ENCODE peak calls at places on chromosomes 5 and 9, in five cellular contexts. One of them, this sample, is unnamed.
A peak's percentile ranks its signal among the peaks of the same experiment; 100 is the strongest.

GRCh38 chr9:116501871-116502270 is 185.2 kb upstream of the TRIM32 start:
- DNase-seq in lower lobe of right lung: no peak
- DNase-seq in kidney: no peak
- DNase-seq in glutamatergic neuron: no peak
- DNase-seq in spleen: no peak
- DNase-seq in this sample: no peak

GRCh38 chr9:34206561-34206960 is 27.7 kb downstream of the UBAP1 start:
- DNase-seq in kidney: no peak
- DNase-seq in spleen: no peak
- DNase-seq in lower lobe of right lung: no peak
- DNase-seq in glutamatergic neuron: no peak
- DNase-seq in this sample: no peak

GRCh38 chr9:128128836-128129590 is 1.5 kb upstream of the PTGES2 start:
- DNase-seq in glutamatergic neuron: peak; percentile 52
- DNase-seq in spleen: peak; percentile 86
- DNase-seq in kidney: peak; percentile 84
- DNase-seq in lower lobe of right lung: peak; percentile 58
- DNase-seq in this sample: no peak

GRCh38 chr5:127943061-127943371 is 140.6 kb upstream of the SLC12A2 start:
- DNase-seq in glutamatergic neuron: no peak
- DNase-seq in lower lobe of right lung: no peak
- DNase-seq in kidney: no peak
- DNase-seq in spleen: no peak
- DNase-seq in this sample: no peak

GRCh38 chr5:81768960-81769452 is 18.1 kb upstream of the SSBP2 start:
- DNase-seq in glutamatergic neuron: no peak
- DNase-seq in spleen: no peak
- DNase-seq in kidney: no peak
- DNase-seq in lower lobe of right lung: no peak
- DNase-seq in this sample: no peak

GRCh38 chr5:96638566-96638965 is 23.6 kb upstream of the CAST start:
- DNase-seq in spleen: no peak
- DNase-seq in lower lobe of right lung: no peak
- DNase-seq in kidney: no peak
- DNase-seq in glutamatergic neuron: no peak
- DNase-seq in this sample: no peak

GRCh38 chr5:136211282-136211681 is 18.3 kb upstream of the SMIM32 start:
- DNase-seq in lower lobe of right lung: no peak
- DNase-seq in spleen: no peak
- DNase-seq in kidney: no peak
- DNase-seq in glutamatergic neuron: no peak
- DNase-seq in this sample: no peak

GRCh38 chr9:115034801-115035200 is 83.2 kb downstream of the TNC start:
- DNase-seq in lower lobe of right lung: no peak
- DNase-seq in glutamatergic neuron: no peak
- DNase-seq in spleen: no peak
- DNase-seq in kidney: no peak
- DNase-seq in this sample: no peak

GRCh38 chr9:125564641-125565040 is 142.4 kb downstream of the MAPKAP1 start:
- DNase-seq in glutamatergic neuron: no peak
- DNase-seq in spleen: no peak
- DNase-seq in kidney: no peak
- DNase-seq in lower lobe of right lung: no peak
- DNase-seq in this sample: no peak

GRCh38 chr9:132546148-132547051 is 36.0 kb upstream of the BARHL1 start:
- DNase-seq in glutamatergic neuron: peak; percentile 81
- DNase-seq in spleen: no peak
- DNase-seq in lower lobe of right lung: no peak
- DNase-seq in kidney: peak; percentile 74
- DNase-seq in this sample: peak; percentile 43
- TF ChIP-seq CTCF in glutamatergic neuron: peak; percentile 86
- TF ChIP-seq CTCF in spleen: no peak
- TF ChIP-seq CTCF in lower lobe of right lung: peak; percentile 8
- TF ChIP-seq CTCF in kidney: no peak
- TF ChIP-seq CTCF in this sample: peak; percentile 70

GRCh38 chr5:59800375-59800893 is 93.1 kb downstream of the PDE4D start:
- DNase-seq in lower lobe of right lung: no peak
- DNase-seq in kidney: no peak
- DNase-seq in glutamatergic neuron: no peak
- DNase-seq in spleen: no peak
- DNase-seq in this sample: no peak
- TF ChIP-seq CTCF in lower lobe of right lung: no peak
- TF ChIP-seq CTCF in kidney: no peak
- TF ChIP-seq CTCF in glutamatergic neuron: peak; percentile 43
- TF ChIP-seq CTCF in spleen: no peak
- TF ChIP-seq CTCF in this sample: peak; percentile 28

DNA sequence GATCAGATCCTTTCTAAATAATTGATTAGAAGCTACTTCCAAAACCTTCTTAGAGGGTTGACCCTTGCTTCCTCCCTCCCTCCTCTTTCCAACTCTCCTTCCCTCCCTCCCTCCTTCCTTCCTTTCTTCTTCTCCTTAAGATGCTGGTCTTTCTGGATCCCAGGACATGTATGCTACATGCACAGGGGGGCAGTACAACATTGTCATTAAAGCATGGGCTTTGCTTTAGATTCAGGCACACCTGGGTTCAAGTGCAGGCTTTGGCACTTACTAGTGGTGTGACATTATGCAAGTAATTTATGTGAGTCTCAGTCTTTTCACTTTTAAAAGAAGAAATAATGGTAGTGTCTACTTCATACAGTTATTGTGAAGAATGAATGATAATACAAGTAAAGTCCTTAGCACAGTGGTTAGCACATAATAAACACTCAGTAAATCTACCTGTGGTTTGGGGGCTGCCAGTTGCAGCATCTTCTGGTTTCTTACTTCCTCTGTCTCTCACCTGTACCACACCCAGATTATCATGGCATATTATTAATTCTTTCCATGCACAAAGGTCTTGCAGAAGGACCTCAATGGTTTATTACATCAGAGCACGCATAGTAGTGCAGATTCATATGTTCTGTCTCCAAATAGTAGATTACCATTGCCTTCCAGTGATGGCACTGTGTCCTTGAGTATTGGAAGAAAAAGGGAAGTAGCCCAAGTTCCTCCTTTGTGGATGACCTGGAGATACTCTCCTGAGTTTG is 154.1 kb downstream of the ARHGAP26 start:
- DNase-seq in kidney: no peak
- DNase-seq in lower lobe of right lung: no peak
- DNase-seq in spleen: no peak
- DNase-seq in glutamatergic neuron: no peak
- DNase-seq in this sample: no peak
- TF ChIP-seq CTCF in kidney: no peak
- TF ChIP-seq CTCF in lower lobe of right lung: no peak
- TF ChIP-seq CTCF in spleen: no peak
- TF ChIP-seq CTCF in glutamatergic neuron: no peak
- TF ChIP-seq CTCF in this sample: no peak

GRCh38 chr5:55225346-55225745 is 1.8 kb downstream of the MCIDAS start:
- DNase-seq in spleen: no peak
- DNase-seq in kidney: no peak
- DNase-seq in lower lobe of right lung: no peak
- DNase-seq in glutamatergic neuron: no peak
- DNase-seq in this sample: no peak

GRCh38 chr5:55226027-55226933 is 835 bp downstream of the MCIDAS start:
- DNase-seq in lower lobe of right lung: peak; percentile 52
- DNase-seq in kidney: peak; percentile 84
- DNase-seq in glutamatergic neuron: peak; percentile 89
- DNase-seq in spleen: peak; percentile 77
- DNase-seq in this sample: peak; percentile 72

GRCh38 chr5:55230086-55230629 is 3.0 kb upstream of the MCIDAS start:
- DNase-seq in lower lobe of right lung: no peak
- DNase-seq in glutamatergic neuron: no peak
- DNase-seq in kidney: no peak
- DNase-seq in spleen: no peak
- DNase-seq in this sample: no peak

GRCh38 chr5:55227738-55228430 is 769 bp upstream of the MCIDAS start:
- DNase-seq in lower lobe of right lung: no peak
- DNase-seq in spleen: no peak
- DNase-seq in glutamatergic neuron: no peak
- DNase-seq in kidney: no peak
- DNase-seq in this sample: no peak

DNA sequence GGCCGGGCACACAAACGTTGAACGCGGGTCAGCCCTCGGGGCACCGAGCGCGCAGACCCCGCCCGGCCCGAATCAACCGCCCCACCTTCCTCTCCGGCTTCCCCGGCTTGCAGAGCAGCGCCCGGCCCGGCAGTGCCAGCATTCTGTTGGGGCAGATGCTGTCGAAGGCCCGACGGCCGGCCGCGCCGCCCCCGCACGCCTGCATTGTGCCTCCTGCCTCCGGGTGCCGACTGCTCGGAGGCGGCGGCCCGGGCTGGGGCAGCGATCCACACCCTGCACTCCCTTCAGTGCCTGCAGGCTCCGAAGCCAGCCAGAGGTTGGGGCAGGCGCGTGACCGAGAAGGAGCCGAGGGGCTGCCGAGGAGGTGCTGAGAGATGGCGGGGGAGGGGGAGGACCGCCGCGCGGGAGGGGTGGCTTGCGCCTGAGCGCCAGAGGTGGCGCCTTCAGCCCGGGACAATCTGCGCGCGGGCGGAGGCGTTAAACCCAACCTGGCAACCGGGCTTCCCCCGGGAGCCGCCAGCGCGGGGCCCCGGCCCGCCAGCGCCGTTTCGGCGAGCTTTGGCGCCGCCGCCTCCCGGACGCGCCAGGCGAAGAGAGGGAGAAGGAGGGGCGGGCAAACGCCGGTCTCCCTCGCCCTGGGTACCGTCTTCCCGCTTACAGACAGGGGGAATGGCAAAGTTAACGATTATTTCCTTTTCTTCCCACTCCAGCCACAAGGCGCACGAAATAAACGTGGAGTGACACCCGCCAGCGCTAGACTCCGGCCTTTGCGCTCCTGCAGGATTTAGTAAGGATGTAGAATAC is at the start of gene MCIDAS:
- DNase-seq in kidney: peak; percentile 83
- DNase-seq in glutamatergic neuron: peak; percentile 72
- DNase-seq in lower lobe of right lung: peak; percentile 57
- DNase-seq in spleen: peak; percentile 80
- DNase-seq in this sample: peak; percentile 52
- TF ChIP-seq CTCF in kidney: peak; percentile 10
- TF ChIP-seq CTCF in glutamatergic neuron: no peak
- TF ChIP-seq CTCF in lower lobe of right lung: no peak
- TF ChIP-seq CTCF in spleen: no peak
- TF ChIP-seq CTCF in this sample: no peak

GRCh38 chr5:78133423-78133822 is 161.1 kb downstream of the AP3B1 start:
- DNase-seq in lower lobe of right lung: no peak
- DNase-seq in spleen: no peak
- DNase-seq in glutamatergic neuron: no peak
- DNase-seq in kidney: no peak
- DNase-seq in this sample: no peak

GRCh38 chr5:78132507-78132906 is 162.0 kb downstream of the AP3B1 start:
- DNase-seq in kidney: no peak
- DNase-seq in spleen: no peak
- DNase-seq in glutamatergic neuron: no peak
- DNase-seq in lower lobe of right lung: no peak
- DNase-seq in this sample: no peak

GRCh38 chr5:78129632-78130031 is 164.9 kb downstream of the AP3B1 start:
- DNase-seq in spleen: no peak
- DNase-seq in kidney: no peak
- DNase-seq in glutamatergic neuron: no peak
- DNase-seq in lower lobe of right lung: no peak
- DNase-seq in this sample: no peak

GRCh38 chr5:78127875-78128274 is 166.6 kb downstream of the AP3B1 start:
- DNase-seq in lower lobe of right lung: no peak
- DNase-seq in spleen: no peak
- DNase-seq in kidney: no peak
- DNase-seq in glutamatergic neuron: peak; percentile 48
- DNase-seq in this sample: peak; percentile 29
- TF ChIP-seq CTCF in lower lobe of right lung: peak; percentile 11
- TF ChIP-seq CTCF in spleen: no peak
- TF ChIP-seq CTCF in kidney: no peak
- TF ChIP-seq CTCF in glutamatergic neuron: peak; percentile 67
- TF ChIP-seq CTCF in this sample: peak; percentile 74

GRCh38 chr9:124419832-124420489 is 4.7 kb upstream of the PSMB7 start:
- DNase-seq in glutamatergic neuron: no peak
- DNase-seq in lower lobe of right lung: no peak
- DNase-seq in spleen: no peak
- DNase-seq in kidney: no peak
- DNase-seq in this sample: no peak
- TF ChIP-seq CTCF in glutamatergic neuron: peak; percentile 56
- TF ChIP-seq CTCF in lower lobe of right lung: peak; percentile 16
- TF ChIP-seq CTCF in spleen: no peak
- TF ChIP-seq CTCF in kidney: no peak
- TF ChIP-seq CTCF in this sample: peak; percentile 6

GRCh38 chr5:160799160-160799559 is 52.9 kb downstream of the ATP10B start:
- DNase-seq in kidney: no peak
- DNase-seq in spleen: no peak
- DNase-seq in lower lobe of right lung: no peak
- DNase-seq in glutamatergic neuron: no peak
- DNase-seq in this sample: no peak

GRCh38 chr5:160797020-160797419 is 55.0 kb downstream of the ATP10B start:
- DNase-seq in spleen: no peak
- DNase-seq in lower lobe of right lung: no peak
- DNase-seq in kidney: no peak
- DNase-seq in glutamatergic neuron: no peak
- DNase-seq in this sample: no peak

GRCh38 chr5:160800375-160800774 is 51.6 kb downstream of the ATP10B start:
- DNase-seq in lower lobe of right lung: no peak
- DNase-seq in spleen: no peak
- DNase-seq in kidney: no peak
- DNase-seq in glutamatergic neuron: no peak
- DNase-seq in this sample: no peak

GRCh38 chr5:160805376-160805775 is 46.6 kb downstream of the ATP10B start:
- DNase-seq in spleen: no peak
- DNase-seq in lower lobe of right lung: no peak
- DNase-seq in glutamatergic neuron: no peak
- DNase-seq in kidney: no peak
- DNase-seq in this sample: no peak

GRCh38 chr5:160802567-160802966 is 49.4 kb downstream of the ATP10B start:
- DNase-seq in spleen: no peak
- DNase-seq in kidney: no peak
- DNase-seq in glutamatergic neuron: no peak
- DNase-seq in lower lobe of right lung: no peak
- DNase-seq in this sample: no peak
- TF ChIP-seq CTCF in spleen: no peak
- TF ChIP-seq CTCF in kidney: peak; percentile 38
- TF ChIP-seq CTCF in glutamatergic neuron: no peak
- TF ChIP-seq CTCF in lower lobe of right lung: peak; percentile 7
- TF ChIP-seq CTCF in this sample: no peak

GRCh38 chr5:75265731-75266130 is 29.1 kb upstream of the ANKRD31 start:
- DNase-seq in spleen: no peak
- DNase-seq in kidney: no peak
- DNase-seq in lower lobe of right lung: no peak
- DNase-seq in glutamatergic neuron: no peak
- DNase-seq in this sample: no peak
- TF ChIP-seq CTCF in spleen: no peak
- TF ChIP-seq CTCF in kidney: peak; percentile 47
- TF ChIP-seq CTCF in lower lobe of right lung: peak; percentile 39
- TF ChIP-seq CTCF in glutamatergic neuron: no peak
- TF ChIP-seq CTCF in this sample: no peak

This sample was measured in endothelial cell.